ENCODE peak calls at places on chromosomes 7 and 10, in five cellular contexts. Z is upper lobe of right lung; W is effector memory CD4-positive, alpha-beta T cell; U is mesendoderm; M is naive thymus-derived CD4-positive, alpha-beta T cell. L is an unnamed sample. For H3K27me3 and H3K36me3, the result is how much of the 10 kb centered on the place peaks cover.

GRCh38 chr10:20128796-20129195 is 312.6 kb downstream of the PLXDC2 start:
- DNase-seq in Z (no peak), W (no peak), U (no peak), M (no peak), L (no peak)

GRCh38 chr7:2462731-2463130 is 13.5 kb downstream of the GRIFIN start:
- DNase-seq in Z (no peak), W (no peak), U (no peak), M (no peak), L (no peak)

GRCh38 chr7:17532861-17533404 is 234.5 kb downstream of the AHR start:
- DNase-seq in Z (no peak), W (no peak), U (no peak), M (no peak), L (no peak)

GRCh38 chr10:79243211-79244067 is 103.8 kb upstream of the PPIF start:
- DNase-seq in Z (peak), W (peak), U (peak), M (peak), L (peak)

GRCh38 chr10:94349327-94349726 is 13.4 kb downstream of the NOC3L start:
- DNase-seq in Z (no peak), W (no peak), U (peak), M (no peak), L (no peak)

GRCh38 chr10:22624289-22624738 is 90.1 kb downstream of the PIP4K2A start:
- DNase-seq in Z (no peak), W (no peak), U (peak), M (no peak), L (no peak)

GRCh38 chr7:23468721-23469149 is 1.6 kb downstream of the IGF2BP3 start:
- DNase-seq in Z (no peak), W (no peak), U (peak), M (no peak), L (peak)

GRCh38 chr10:103491729-103492364 is 1.7 kb upstream of the NEURL1 start:
- DNase-seq in Z (no peak), W (no peak), U (peak), M (no peak), L (no peak)

GRCh38 chr10:70592186-70592735 is 10.3 kb downstream of the PRF1 start:
- DNase-seq in Z (no peak), W (no peak), U (no peak), M (peak), L (no peak)

GRCh38 chr10:90007226-90007625 is 305.8 kb downstream of the KIF20B start:
- DNase-seq in Z (no peak), W (no peak), U (peak), M (no peak), L (no peak)

GRCh38 chr10:119268428-119268827 is 61.1 kb downstream of the GRK5 start:
- DNase-seq in Z (no peak), W (no peak), U (no peak), M (no peak), L (no peak)

GRCh38 chr7:123538897-123539296 is 4.5 kb upstream of the IQUB start:
- DNase-seq in Z (no peak), W (no peak), U (no peak), M (no peak), L (no peak)

GRCh38 chr10:4241724-4242345 is 456.8 kb upstream of the KLF6 start:
- DNase-seq in Z (no peak), W (no peak), U (peak), M (no peak), L (peak)

GRCh38 chr7:131507592-131508331 is 48.7 kb downstream of the PODXL start:
- DNase-seq in Z (peak), W (peak), U (peak), M (peak), L (peak)

GRCh38 chr7:120539321-120539720 is 266.3 kb downstream of the KCND2 start:
- DNase-seq in Z (no peak), W (no peak), U (no peak), M (no peak), L (no peak)

GRCh38 chr10:127699311-127699710 is 37.7 kb upstream of the FOXI2 start:
- DNase-seq in Z (no peak), W (no peak), U (peak), M (no peak), L (no peak)

GRCh38 chr7:118045629-118046028 is 138.3 kb upstream of the LSM8 start:
- DNase-seq in Z (no peak), W (no peak), U (peak), M (no peak), L (no peak)

GRCh38 chr10:84076540-84077195 is 62.6 kb upstream of the GHITM start:
- DNase-seq in Z (no peak), W (no peak), U (peak), M (no peak), L (peak)

GRCh38 chr10:79295593-79295992 is 51.7 kb upstream of the PPIF start:
- DNase-seq in Z (no peak), W (no peak), U (no peak), M (no peak), L (no peak)

GRCh38 chr7:134315679-134316538 is 821 bp downstream of the SLC35B4 start:
- DNase-seq in Z (no peak), W (no peak), U (peak), M (no peak), L (peak)

GRCh38 chr10:26378763-26379361 is 59.3 kb upstream of the APBB1IP start:
- DNase-seq in Z (no peak), W (no peak), U (no peak), M (no peak), L (no peak)

GRCh38 chr10:19788075-19788686 is 28.1 kb upstream of the PLXDC2 start:
- DNase-seq in Z (no peak), W (no peak), U (peak), M (no peak), L (peak)

GRCh38 chr10:113356794-113357687 is 195.8 kb upstream of the HABP2 start:
- DNase-seq in Z (no peak), W (no peak), U (no peak), M (no peak), L (no peak)

GRCh38 chr10:75395171-75395954 is 6.2 kb downstream of the ZNF503 start:
- DNase-seq in Z (peak), W (no peak), U (peak), M (peak), L (peak)

GRCh38 chr10:124999433-125000365 is 57.8 kb downstream of the ZRANB1 start:
- DNase-seq in Z (peak), W (no peak), U (no peak), M (peak), L (peak)

DNA sequence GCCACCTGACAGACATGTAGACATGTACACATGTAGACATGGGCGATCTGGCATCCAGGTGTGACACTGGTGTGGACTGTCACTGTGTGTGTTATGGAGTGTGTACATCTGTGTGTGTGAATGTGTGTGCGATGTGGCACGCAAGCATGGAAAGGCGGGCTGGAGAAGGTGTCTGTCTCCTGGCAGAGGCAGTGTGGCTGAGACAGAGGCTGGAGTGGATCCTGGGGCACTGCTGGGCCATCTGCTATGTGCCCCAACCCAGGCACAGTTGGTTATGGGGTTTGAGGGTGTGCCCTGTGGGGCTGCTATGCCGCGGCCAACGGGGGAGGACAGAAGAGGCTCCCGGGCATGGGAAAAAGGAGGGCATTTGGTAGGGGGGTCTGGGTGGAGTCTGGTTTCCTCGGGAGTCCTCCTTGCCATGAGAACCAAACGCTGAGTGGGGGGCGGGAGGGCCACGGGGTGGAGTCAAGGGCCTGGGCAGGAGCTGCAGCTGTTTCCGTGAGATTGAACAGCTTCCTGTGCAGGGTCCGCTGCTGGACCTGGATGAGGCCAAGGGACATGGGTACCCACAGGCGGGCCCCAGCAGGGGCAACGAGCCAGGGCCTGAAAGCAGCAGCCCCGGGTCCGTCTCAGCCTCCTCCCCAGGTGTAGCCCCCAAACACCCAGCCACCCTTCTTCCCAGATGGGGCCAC is 1.3 kb downstream of the ELN start:
- DNase-seq in Z (no peak), W (no peak), U (no peak), M (no peak), L (no peak)
- H3K4me3 ChIP-seq in Z (peak), W (no peak), U (no peak), M (no peak), L (no peak)

GRCh38 chr7:142299226-142299625 is 41.4 kb upstream of the PRSS58 start:
- DNase-seq in Z (no peak), W (no peak), U (no peak), M (no peak), L (no peak)

GRCh38 chr7:142303650-142304049 is 45.8 kb upstream of the PRSS58 start:
- DNase-seq in Z (no peak), W (no peak), U (peak), M (no peak), L (peak)

GRCh38 chr7:142301923-142302550 is 44.2 kb upstream of the PRSS58 start:
- DNase-seq in Z (no peak), W (no peak), U (peak), M (no peak), L (peak)

GRCh38 chr7:142300689-142301088 is 42.8 kb upstream of the PRSS58 start:
- DNase-seq in Z (no peak), W (no peak), U (peak), M (no peak), L (peak)

GRCh38 chr7:142301299-142301698 is 43.4 kb upstream of the PRSS58 start:
- DNase-seq in Z (no peak), W (no peak), U (no peak), M (no peak), L (no peak)
- H3K27me3 ChIP-seq in Z (under half), W (under half), U (under half), M (under half), L (under half)

GRCh38 chr7:100817097-100817496 is 10.2 kb downstream of the EPHB4 start:
- DNase-seq in Z (no peak), W (no peak), U (no peak), M (no peak), L (peak)
- H3K36me3 ChIP-seq in Z (half or more), W (under half), U (under half), M (under half), L (half or more)

GRCh38 chr7:128164061-128164954 is 76.8 kb upstream of the LEP start:
- DNase-seq in Z (no peak), W (no peak), U (peak), M (no peak), L (no peak)

GRCh38 chr7:128164955-128165670 is 76.0 kb upstream of the LEP start:
- DNase-seq in Z (no peak), W (no peak), U (no peak), M (no peak), L (no peak)

GRCh38 chr7:128166603-128167315 is 74.3 kb upstream of the LEP start:
- DNase-seq in Z (no peak), W (no peak), U (peak), M (no peak), L (peak)

GRCh38 chr7:128167316-128167691 is 73.8 kb upstream of the LEP start:
- DNase-seq in Z (no peak), W (no peak), U (peak), M (no peak), L (peak)

DNA sequence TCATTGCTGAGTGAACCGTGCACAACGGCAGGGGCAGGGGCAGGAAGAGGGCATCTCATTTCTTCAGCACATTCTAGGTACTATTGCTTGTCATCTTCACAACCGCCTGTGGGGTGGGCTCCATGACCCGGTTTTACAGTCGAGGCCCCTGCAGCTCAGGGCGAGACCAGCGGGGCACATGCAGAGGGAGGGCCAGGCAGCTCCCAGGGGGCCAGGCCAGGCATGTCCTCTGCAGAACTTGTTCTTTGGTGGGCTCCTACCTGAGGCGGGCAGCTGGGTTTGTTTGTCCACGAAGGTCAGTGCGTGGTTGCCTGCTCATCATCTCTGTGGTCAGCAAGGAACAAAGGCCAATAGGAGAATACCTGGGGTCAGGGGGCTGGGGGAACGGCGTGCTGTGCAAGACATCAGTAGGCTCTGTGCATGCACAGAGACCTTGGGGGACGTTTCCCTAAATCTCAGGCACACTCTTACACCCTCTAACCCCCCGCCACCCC is 75.1 kb upstream of the LEP start:
- DNase-seq in Z (no peak), W (no peak), U (peak), M (no peak), L (no peak)
- H3K4me3 ChIP-seq in Z (no peak), W (no peak), U (no peak), M (no peak), L (no peak)